ENCODE peak calls at places on chromosomes 5 and 9, in eight cellular contexts. S is endothelial cell of umbilical vein; N is transverse colon; D is OCI-LY7; W is naive thymus-derived CD4-positive, alpha-beta T cell; G is hepatocyte; U is CD4-positive, alpha-beta memory T cell; Q is HepG2. C is an unnamed sample.

GRCh38 chr9:114694146-114694545 is 12.2 kb upstream of the TEX48 start:
- DNase-seq in S (no peak), N (no peak), D (no peak), W (no peak), G (no peak), U (no peak), Q (no peak), C (no peak)

GRCh38 chr5:150612905-150613670 is 27.4 kb upstream of the SYNPO start:
- DNase-seq in S (no peak), N (peak; percentile 53), D (no peak), W (no peak), G (no peak), U (no peak), Q (no peak), C (no peak)

GRCh38 chr5:151042453-151043093 is 22.2 kb downstream of the GPX3 start:
- DNase-seq in S (no peak), N (no peak), D (no peak), W (no peak), G (no peak), U (no peak), Q (no peak), C (peak; percentile 48)

GRCh38 chr9:133207540-133208170 is 1.4 kb downstream of the OBP2B start:
- DNase-seq in S (no peak), N (no peak), D (no peak), W (no peak), G (no peak), U (no peak), Q (no peak), C (no peak)

GRCh38 chr5:123209163-123210013 is 120.3 kb downstream of the PRDM6 start:
- DNase-seq in S (peak; percentile 59), N (no peak), D (no peak), W (no peak), G (peak; percentile 71), U (no peak), Q (peak; percentile 3), C (no peak)

GRCh38 chr5:76402880-76403712 is at the start of gene IQGAP2:
- DNase-seq in S (peak; percentile 51), N (peak; percentile 85), D (peak; percentile 91), W (peak; percentile 88), G (peak; percentile 91), U (peak; percentile 94), Q (peak; percentile 50), C (peak; percentile 88)

GRCh38 chr5:140131967-140132409 is 6.3 kb downstream of the IGIP start:
- DNase-seq in S (peak; percentile 71), N (no peak), D (peak; percentile 11), W (no peak), G (no peak), U (no peak), Q (no peak), C (peak; percentile 82)

GRCh38 chr5:92562065-92562464 is 1019.0 kb downstream of the NR2F1-AS1 start:
- DNase-seq in S (no peak), N (no peak), D (no peak), W (no peak), G (no peak), U (no peak), Q (no peak), C (no peak)

GRCh38 chr5:38598994-38599611 is 42.7 kb upstream of the LIFR start:
- DNase-seq in S (peak; percentile 87), N (no peak), D (no peak), W (no peak), G (peak; percentile 34), U (no peak), Q (peak; percentile 16), C (no peak)

GRCh38 chr9:120344230-120344629 is 235.7 kb downstream of the CDK5RAP2 start:
- DNase-seq in S (no peak), N (no peak), D (no peak), W (no peak), G (peak; percentile 23), U (no peak), Q (peak; percentile 37), C (no peak)

GRCh38 chr5:3734621-3735020 is 139.0 kb downstream of the IRX1 start:
- DNase-seq in S (no peak), N (no peak), D (no peak), W (no peak), G (no peak), U (no peak), Q (no peak), C (no peak)

GRCh38 chr5:151459680-151460079 is 12.3 kb downstream of the SLC36A1 start:
- DNase-seq in S (no peak), N (no peak), D (no peak), W (no peak), G (peak; percentile 46), U (no peak), Q (no peak), C (no peak)

GRCh38 chr9:97627624-97628023 is 5.5 kb downstream of the TSTD2 start:
- DNase-seq in S (no peak), N (no peak), D (no peak), W (no peak), G (no peak), U (no peak), Q (no peak), C (no peak)

GRCh38 chr9:126986506-126986951 is 71.9 kb downstream of the RALGPS1 start:
- DNase-seq in S (no peak), N (peak; percentile 25), D (no peak), W (no peak), G (peak; percentile 24), U (peak; percentile 40), Q (peak; percentile 46), C (no peak)

GRCh38 chr5:134603059-134603458 is 29.6 kb downstream of the SAR1B start:
- DNase-seq in S (no peak), N (no peak), D (no peak), W (no peak), G (no peak), U (no peak), Q (no peak), C (no peak)

GRCh38 chr9:131483319-131484050 is 19.2 kb upstream of the POMT1 start:
- DNase-seq in S (no peak), N (no peak), D (no peak), W (no peak), G (no peak), U (no peak), Q (no peak), C (peak; percentile 56)

GRCh38 chr9:12464910-12465512 is 228.2 kb upstream of the TYRP1 start:
- DNase-seq in S (peak; percentile 42), N (no peak), D (peak; percentile 33), W (no peak), G (peak; percentile 53), U (no peak), Q (peak; percentile 6), C (no peak)

GRCh38 chr5:14147210-14147609 is 4.1 kb downstream of the TRIO start:
- DNase-seq in S (no peak), N (no peak), D (no peak), W (no peak), G (no peak), U (no peak), Q (no peak), C (no peak)
- H3K4me1 ChIP-seq in S (peaks cover 60% of the 10 kb centered on the region), N (peaks cover 51% of the 10 kb centered on the region), D (peaks cover 24% of the 10 kb centered on the region), W (peaks cover 6% of the 10 kb centered on the region), G (peaks cover 35% of the 10 kb centered on the region), U (peaks cover 7% of the 10 kb centered on the region), Q (peaks cover 70% of the 10 kb centered on the region), C (no peaks in the 10 kb centered on the region)

GRCh38 chr9:137222190-137223077 is at the start of gene RNF208:
- DNase-seq in S (peak; percentile 12), N (no peak), D (no peak), W (no peak), G (peak; percentile 58), U (no peak), Q (no peak), C (no peak)

GRCh38 chr9:137220317-137221094 is 1.5 kb downstream of the RNF208 start:
- DNase-seq in S (no peak), N (no peak), D (no peak), W (no peak), G (no peak), U (no peak), Q (no peak), C (no peak)

GRCh38 chr9:137221477-137222111 is 446 bp downstream of the RNF208 start:
- DNase-seq in S (no peak), N (no peak), D (no peak), W (no peak), G (no peak), U (no peak), Q (no peak), C (no peak)

GRCh38 chr9:137219757-137220316 is 2.2 kb downstream of the RNF208 start:
- DNase-seq in S (no peak), N (no peak), D (no peak), W (no peak), G (no peak), U (no peak), Q (no peak), C (no peak)

DNA sequence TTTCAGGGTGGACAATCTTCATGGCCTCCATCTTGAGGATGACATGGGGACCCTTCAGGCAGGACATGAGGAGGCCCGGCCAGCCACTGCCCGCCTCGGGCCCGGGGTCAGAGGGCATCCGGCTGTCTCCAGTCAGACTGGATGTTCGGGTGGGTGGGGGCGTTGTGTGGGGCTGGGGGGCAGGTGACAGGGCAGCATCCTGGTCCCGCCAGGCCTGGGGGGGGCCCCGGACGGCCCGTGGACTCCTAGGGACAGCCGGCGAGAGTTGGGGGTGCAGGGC is 1.0 kb downstream of the RNF208 start:
- DNase-seq in S (no peak), N (no peak), D (no peak), W (no peak), G (no peak), U (no peak), Q (no peak), C (no peak)
- H3K27ac ChIP-seq in S (no peak overlapping the region), N (no peak overlapping the region), D (no peak overlapping the region), W (no peak overlapping the region), G (no peak overlapping the region), U (no peak overlapping the region), Q (no peak overlapping the region), C (no peak overlapping the region)

GRCh38 chr5:53694520-53695022 is 134.1 kb downstream of the NDUFS4 start:
- DNase-seq in S (no peak), N (no peak), D (no peak), W (no peak), G (no peak), U (no peak), Q (no peak), C (no peak)
- H3K9me3 ChIP-seq in S (peaks cover 2% of the 10 kb centered on the region), N (peaks cover 27% of the 10 kb centered on the region), D (no peaks in the 10 kb centered on the region), W (no peaks in the 10 kb centered on the region), G (peaks cover 15% of the 10 kb centered on the region), U (peaks cover 14% of the 10 kb centered on the region), Q (peaks cover 25% of the 10 kb centered on the region), C (peaks cover 4% of the 10 kb centered on the region)

DNA sequence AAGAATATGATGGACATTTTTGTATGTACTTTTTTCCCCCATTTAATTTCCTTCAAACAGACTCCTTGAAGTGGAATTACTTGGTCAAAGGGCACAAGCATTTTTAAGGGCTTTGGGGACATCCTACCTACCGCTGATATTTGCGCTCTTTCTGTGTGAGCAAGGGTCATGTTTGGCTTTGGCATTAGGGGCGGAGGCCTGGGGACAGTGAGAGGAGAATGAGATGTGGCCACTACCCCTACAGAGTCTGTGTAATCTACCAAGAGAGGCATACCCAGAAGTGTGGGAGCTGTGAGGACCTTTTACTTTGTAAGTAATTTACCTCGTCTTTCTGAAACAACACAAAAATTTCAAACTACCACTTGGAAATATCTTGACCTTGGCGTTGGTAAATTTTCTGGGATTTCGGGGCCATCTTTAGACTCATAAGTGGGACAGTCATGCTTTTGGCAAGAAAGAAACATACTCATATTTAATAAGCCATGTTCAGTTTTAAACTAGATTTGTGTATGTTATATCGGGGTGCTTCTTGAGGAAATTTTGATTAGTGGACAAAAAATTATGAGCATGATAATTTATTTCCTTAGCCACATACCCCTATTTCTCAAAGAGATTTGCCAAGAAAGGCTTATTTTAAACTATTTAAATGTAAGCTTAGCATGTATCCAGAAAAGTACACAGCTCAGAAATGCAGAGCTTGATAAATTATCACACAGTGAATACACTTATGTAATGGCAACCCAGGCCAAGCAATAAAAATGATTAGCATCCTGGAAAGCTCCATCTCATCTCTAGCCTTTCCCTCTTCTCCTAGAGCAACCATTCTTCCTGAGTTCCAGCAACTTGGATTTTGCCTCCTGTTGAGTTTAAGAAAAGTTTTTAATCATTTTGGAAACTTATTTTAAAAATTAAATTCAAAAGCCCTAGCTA is 63.6 kb downstream of the ARHGAP26 start:
- DNase-seq in S (no peak), N (no peak), D (no peak), W (no peak), G (no peak), U (no peak), Q (peak; percentile 91), C (no peak)
- H3K4me1 ChIP-seq in S (peaks cover 23% of the 10 kb centered on the region), N (peaks cover 29% of the 10 kb centered on the region), D (no peaks in the 10 kb centered on the region), W (peaks cover 8% of the 10 kb centered on the region), G (peaks cover 37% of the 10 kb centered on the region), U (no peaks in the 10 kb centered on the region), Q (peaks cover 99% of the 10 kb centered on the region), C (no peaks in the 10 kb centered on the region)

C was measured in aorta.